ENCODE peak calls at places on chromosomes 4 and X, in ten cellular contexts. One of them, this sample, is unnamed.

GRCh38 chr4:35739305-35739704 is 505.0 kb downstream of the ARAP2 start:
- DNase-seq in SK-N-SH: no peak
- DNase-seq in fibroblast of lung: no peak
- DNase-seq in K562: no peak
- DNase-seq in trophoblast cell: no peak
- DNase-seq in GM23248: no peak
- DNase-seq in IMR-90: no peak
- DNase-seq in GM12878: no peak
- DNase-seq in neuronal stem cell: no peak
- DNase-seq in HepG2: no peak
- DNase-seq in this sample: no peak

GRCh38 chr4:36394352-36394903 is 113.0 kb downstream of the DTHD1 start:
- DNase-seq in SK-N-SH: no peak
- DNase-seq in fibroblast of lung: no peak
- DNase-seq in K562: no peak
- DNase-seq in trophoblast cell: no peak
- DNase-seq in GM23248: no peak
- DNase-seq in IMR-90: no peak
- DNase-seq in GM12878: peak
- DNase-seq in neuronal stem cell: no peak
- DNase-seq in HepG2: peak
- DNase-seq in this sample: peak

GRCh38 chr4:20532096-20532495 is 168.2 kb upstream of the PACRGL start:
- DNase-seq in SK-N-SH: no peak
- DNase-seq in fibroblast of lung: peak
- DNase-seq in K562: no peak
- DNase-seq in trophoblast cell: no peak
- DNase-seq in GM23248: no peak
- DNase-seq in IMR-90: no peak
- DNase-seq in GM12878: no peak
- DNase-seq in neuronal stem cell: no peak
- DNase-seq in HepG2: no peak
- DNase-seq in this sample: no peak

GRCh38 chr4:2785613-2786012 is 7.3 kb upstream of the SH3BP2 start:
- DNase-seq in SK-N-SH: no peak
- DNase-seq in fibroblast of lung: no peak
- DNase-seq in K562: no peak
- DNase-seq in trophoblast cell: no peak
- DNase-seq in GM23248: no peak
- DNase-seq in IMR-90: no peak
- DNase-seq in GM12878: peak
- DNase-seq in neuronal stem cell: no peak
- DNase-seq in HepG2: no peak
- DNase-seq in this sample: peak

GRCh38 chr4:8352368-8353157 is 83.0 kb downstream of the HTRA3 start:
- DNase-seq in SK-N-SH: no peak
- DNase-seq in fibroblast of lung: no peak
- DNase-seq in K562: no peak
- DNase-seq in trophoblast cell: no peak
- DNase-seq in GM23248: no peak
- DNase-seq in IMR-90: no peak
- DNase-seq in GM12878: no peak
- DNase-seq in neuronal stem cell: no peak
- DNase-seq in HepG2: no peak
- DNase-seq in this sample: no peak

GRCh38 chr4:36402008-36402758 is 120.8 kb downstream of the DTHD1 start:
- DNase-seq in SK-N-SH: no peak
- DNase-seq in fibroblast of lung: no peak
- DNase-seq in K562: no peak
- DNase-seq in trophoblast cell: no peak
- DNase-seq in GM23248: no peak
- DNase-seq in IMR-90: no peak
- DNase-seq in GM12878: no peak
- DNase-seq in neuronal stem cell: no peak
- DNase-seq in HepG2: no peak
- DNase-seq in this sample: no peak

GRCh38 chr4:56272003-56272402 is 115.3 kb downstream of the AASDH start:
- DNase-seq in SK-N-SH: no peak
- DNase-seq in fibroblast of lung: no peak
- DNase-seq in K562: no peak
- DNase-seq in trophoblast cell: no peak
- DNase-seq in GM23248: no peak
- DNase-seq in IMR-90: no peak
- DNase-seq in GM12878: no peak
- DNase-seq in neuronal stem cell: no peak
- DNase-seq in HepG2: no peak
- DNase-seq in this sample: no peak

GRCh38 chr4:5757536-5757935 is 46.5 kb downstream of the EVC start:
- DNase-seq in SK-N-SH: no peak
- DNase-seq in fibroblast of lung: no peak
- DNase-seq in K562: no peak
- DNase-seq in trophoblast cell: no peak
- DNase-seq in GM23248: no peak
- DNase-seq in IMR-90: no peak
- DNase-seq in GM12878: no peak
- DNase-seq in neuronal stem cell: no peak
- DNase-seq in HepG2: no peak
- DNase-seq in this sample: no peak

GRCh38 chrX:17597836-17598434 is 139.4 kb upstream of the SCML1 start:
- DNase-seq in SK-N-SH: peak
- DNase-seq in fibroblast of lung: peak
- DNase-seq in K562: no peak
- DNase-seq in trophoblast cell: no peak
- DNase-seq in GM23248: peak
- DNase-seq in IMR-90: no peak
- DNase-seq in GM12878: no peak
- DNase-seq in neuronal stem cell: no peak
- DNase-seq in HepG2: no peak
- DNase-seq in this sample: no peak

GRCh38 chrX:106168107-106168506 is at the start of gene PWWP3B:
- DNase-seq in SK-N-SH: no peak
- DNase-seq in fibroblast of lung: peak
- DNase-seq in K562: no peak
- DNase-seq in trophoblast cell: peak
- DNase-seq in GM23248: peak
- DNase-seq in IMR-90: no peak
- DNase-seq in GM12878: no peak
- DNase-seq in neuronal stem cell: peak
- DNase-seq in HepG2: no peak
- DNase-seq in this sample: no peak

GRCh38 chr4:53011176-53011575 is 149.1 kb downstream of the RASL11B start:
- DNase-seq in SK-N-SH: no peak
- DNase-seq in fibroblast of lung: no peak
- DNase-seq in K562: no peak
- DNase-seq in trophoblast cell: no peak
- DNase-seq in GM23248: no peak
- DNase-seq in IMR-90: no peak
- DNase-seq in GM12878: no peak
- DNase-seq in neuronal stem cell: no peak
- DNase-seq in HepG2: no peak
- DNase-seq in this sample: no peak

GRCh38 chr4:101989551-101989950 is 199.0 kb downstream of the BANK1 start:
- DNase-seq in SK-N-SH: no peak
- DNase-seq in fibroblast of lung: peak
- DNase-seq in K562: no peak
- DNase-seq in trophoblast cell: no peak
- DNase-seq in GM23248: no peak
- DNase-seq in IMR-90: no peak
- DNase-seq in GM12878: no peak
- DNase-seq in neuronal stem cell: no peak
- DNase-seq in HepG2: no peak
- DNase-seq in this sample: no peak

GRCh38 chr4:101993002-101993840 is 202.7 kb downstream of the BANK1 start:
- DNase-seq in SK-N-SH: no peak
- DNase-seq in fibroblast of lung: no peak
- DNase-seq in K562: no peak
- DNase-seq in trophoblast cell: no peak
- DNase-seq in GM23248: no peak
- DNase-seq in IMR-90: no peak
- DNase-seq in GM12878: no peak
- DNase-seq in neuronal stem cell: no peak
- DNase-seq in HepG2: no peak
- DNase-seq in this sample: no peak

GRCh38 chr4:101994247-101994775 is 203.8 kb downstream of the BANK1 start:
- DNase-seq in SK-N-SH: no peak
- DNase-seq in fibroblast of lung: no peak
- DNase-seq in K562: no peak
- DNase-seq in trophoblast cell: no peak
- DNase-seq in GM23248: no peak
- DNase-seq in IMR-90: no peak
- DNase-seq in GM12878: no peak
- DNase-seq in neuronal stem cell: no peak
- DNase-seq in HepG2: no peak
- DNase-seq in this sample: no peak

GRCh38 chr4:101993841-101994221 is 203.3 kb downstream of the BANK1 start:
- DNase-seq in SK-N-SH: no peak
- DNase-seq in fibroblast of lung: no peak
- DNase-seq in K562: no peak
- DNase-seq in trophoblast cell: no peak
- DNase-seq in GM23248: no peak
- DNase-seq in IMR-90: no peak
- DNase-seq in GM12878: no peak
- DNase-seq in neuronal stem cell: no peak
- DNase-seq in HepG2: no peak
- DNase-seq in this sample: no peak
- H3K27ac ChIP-seq in SK-N-SH: peak
- H3K27ac ChIP-seq in fibroblast of lung: no peak
- H3K27ac ChIP-seq in K562: no peak
- H3K27ac ChIP-seq in trophoblast cell: no peak
- H3K27ac ChIP-seq in GM23248: no peak
- H3K27ac ChIP-seq in IMR-90: no peak
- H3K27ac ChIP-seq in GM12878: no peak
- H3K27ac ChIP-seq in neuronal stem cell: no peak
- H3K27ac ChIP-seq in HepG2: no peak
- H3K27ac ChIP-seq in this sample: no peak

DNA sequence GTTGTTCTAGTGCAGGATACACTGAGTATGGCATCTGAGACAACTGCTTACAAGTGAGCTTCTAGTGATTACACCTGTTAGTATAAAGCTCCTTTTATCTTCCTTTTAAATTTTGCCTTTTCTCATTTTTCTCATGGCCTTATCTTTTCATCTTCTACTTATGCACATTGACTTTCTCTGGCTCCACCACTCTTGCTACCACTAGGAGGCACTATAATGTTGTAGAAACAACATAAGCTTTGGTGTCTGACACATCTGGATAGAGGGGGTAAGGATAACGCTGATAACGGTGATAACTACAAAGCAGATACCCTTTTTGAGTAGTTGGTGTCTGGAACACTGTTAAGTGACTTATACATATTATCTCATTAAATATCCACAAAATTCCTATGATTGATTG is 187.4 kb upstream of the TEX13C start:
- DNase-seq in SK-N-SH: peak
- DNase-seq in fibroblast of lung: no peak
- DNase-seq in K562: peak
- DNase-seq in trophoblast cell: peak
- DNase-seq in GM23248: peak
- DNase-seq in IMR-90: peak
- DNase-seq in GM12878: no peak
- DNase-seq in neuronal stem cell: no peak
- DNase-seq in HepG2: peak
- DNase-seq in this sample: peak
- H3K9ac ChIP-seq in SK-N-SH: no peak
- H3K9ac ChIP-seq in fibroblast of lung: no peak
- H3K9ac ChIP-seq in K562: no peak
- H3K9ac ChIP-seq in trophoblast cell: no peak
- H3K9ac ChIP-seq in GM23248: no peak
- H3K9ac ChIP-seq in IMR-90: no peak
- H3K9ac ChIP-seq in GM12878: no peak
- H3K9ac ChIP-seq in neuronal stem cell: no peak
- H3K9ac ChIP-seq in HepG2: no peak
- H3K9ac ChIP-seq in this sample: no peak

GRCh38 chr4:68736813-68737212 is 66.4 kb upstream of the UGT2B15 start:
- DNase-seq in SK-N-SH: no peak
- DNase-seq in fibroblast of lung: no peak
- DNase-seq in K562: no peak
- DNase-seq in trophoblast cell: no peak
- DNase-seq in GM23248: no peak
- DNase-seq in IMR-90: no peak
- DNase-seq in GM12878: no peak
- DNase-seq in neuronal stem cell: no peak
- DNase-seq in HepG2: peak
- DNase-seq in this sample: no peak
- H2AFZ ChIP-seq in SK-N-SH: no peak
- H2AFZ ChIP-seq in fibroblast of lung: no peak
- H2AFZ ChIP-seq in K562: no peak
- H2AFZ ChIP-seq in trophoblast cell: no peak
- H2AFZ ChIP-seq in GM23248: no peak
- H2AFZ ChIP-seq in IMR-90: no peak
- H2AFZ ChIP-seq in GM12878: no peak
- H2AFZ ChIP-seq in neuronal stem cell: no peak
- H2AFZ ChIP-seq in HepG2: no peak
- H2AFZ ChIP-seq in this sample: no peak

GRCh38 chr4:6854098-6854744 is 55.4 kb upstream of the TBC1D14 start:
- DNase-seq in SK-N-SH: no peak
- DNase-seq in fibroblast of lung: no peak
- DNase-seq in K562: no peak
- DNase-seq in trophoblast cell: peak
- DNase-seq in GM23248: no peak
- DNase-seq in IMR-90: no peak
- DNase-seq in GM12878: peak
- DNase-seq in neuronal stem cell: no peak
- DNase-seq in HepG2: no peak
- DNase-seq in this sample: no peak

GRCh38 chr4:6857009-6857882 is 52.4 kb upstream of the TBC1D14 start:
- DNase-seq in SK-N-SH: no peak
- DNase-seq in fibroblast of lung: no peak
- DNase-seq in K562: no peak
- DNase-seq in trophoblast cell: no peak
- DNase-seq in GM23248: peak
- DNase-seq in IMR-90: no peak
- DNase-seq in GM12878: no peak
- DNase-seq in neuronal stem cell: no peak
- DNase-seq in HepG2: no peak
- DNase-seq in this sample: no peak

GRCh38 chr4:6858997-6859396 is 50.6 kb upstream of the TBC1D14 start:
- DNase-seq in SK-N-SH: no peak
- DNase-seq in fibroblast of lung: no peak
- DNase-seq in K562: no peak
- DNase-seq in trophoblast cell: no peak
- DNase-seq in GM23248: no peak
- DNase-seq in IMR-90: no peak
- DNase-seq in GM12878: no peak
- DNase-seq in neuronal stem cell: no peak
- DNase-seq in HepG2: no peak
- DNase-seq in this sample: no peak

GRCh38 chr4:6855692-6856297 is 53.8 kb upstream of the TBC1D14 start:
- DNase-seq in SK-N-SH: no peak
- DNase-seq in fibroblast of lung: peak
- DNase-seq in K562: no peak
- DNase-seq in trophoblast cell: no peak
- DNase-seq in GM23248: peak
- DNase-seq in IMR-90: peak
- DNase-seq in GM12878: peak
- DNase-seq in neuronal stem cell: no peak
- DNase-seq in HepG2: peak
- DNase-seq in this sample: no peak

DNA sequence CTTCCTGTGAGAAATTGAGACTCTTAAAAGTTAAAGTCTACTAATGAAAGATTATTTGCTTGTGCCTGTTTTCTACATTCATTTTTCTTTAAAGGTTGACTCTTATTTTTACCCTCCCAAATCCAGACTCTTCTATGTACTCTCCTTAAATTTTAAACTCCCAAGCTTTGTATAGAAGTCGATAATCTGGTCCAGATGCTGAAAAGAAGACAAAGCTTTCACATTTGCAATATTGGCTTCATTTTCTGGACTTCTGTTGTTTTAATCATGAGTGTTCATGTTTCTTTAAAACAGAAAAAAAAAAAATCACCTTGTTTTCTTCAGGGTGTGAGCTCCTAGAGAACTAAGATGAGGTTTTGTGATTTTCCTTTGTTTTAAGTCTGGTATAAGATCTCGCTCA is 53.2 kb upstream of the TBC1D14 start:
- DNase-seq in SK-N-SH: no peak
- DNase-seq in fibroblast of lung: no peak
- DNase-seq in K562: no peak
- DNase-seq in trophoblast cell: no peak
- DNase-seq in GM23248: peak
- DNase-seq in IMR-90: no peak
- DNase-seq in GM12878: no peak
- DNase-seq in neuronal stem cell: no peak
- DNase-seq in HepG2: no peak
- DNase-seq in this sample: no peak
- H3K27ac ChIP-seq in SK-N-SH: no peak
- H3K27ac ChIP-seq in fibroblast of lung: peak
- H3K27ac ChIP-seq in K562: peak
- H3K27ac ChIP-seq in trophoblast cell: no peak
- H3K27ac ChIP-seq in GM23248: peak
- H3K27ac ChIP-seq in IMR-90: peak
- H3K27ac ChIP-seq in GM12878: peak
- H3K27ac ChIP-seq in neuronal stem cell: no peak
- H3K27ac ChIP-seq in HepG2: peak
- H3K27ac ChIP-seq in this sample: no peak